ENCODE peak calls at places on chromosome 7, in ten cellular contexts. Q is cardiac septum; V is endothelial cell; B is mucosa of gallbladder; G is naive B cell; F is NCI-H1417; K is SJSA1; M is stimulated activated CD4-positive, alpha-beta T cell treated with anti-CD3 and anti-CD28 coated beads, Interleukin-1b, Interleukin-23, amount 100 ng/mL, for 4 hours; U is stimulated activated naive B cell treated with anti-CD40 and anti-IgM and Interleukin-4, amounts not matched to agents 10 μg/mL and 1 μg/mL and 100 μg/mL, for 72 hours; E is pons. I is an unnamed sample.

GRCh38 chr7:46319841-46320240 is 398.8 kb upstream of the IGFBP3 start:
- DNase-seq in Q (no peak), V (no peak), B (no peak), G (no peak), F (no peak), K (no peak), M (no peak), U (no peak), E (no peak), I (no peak)

GRCh38 chr7:1058821-1059199 is 14.5 kb downstream of the GPR146 start:
- DNase-seq in Q (no peak), V (no peak), B (no peak), G (no peak), F (peak), K (peak), M (no peak), U (no peak), E (peak), I (no peak)

GRCh38 chr7:95238252-95238938 is 85.9 kb downstream of the PON1 start:
- DNase-seq in Q (no peak), V (no peak), B (no peak), G (no peak), F (no peak), K (no peak), M (no peak), U (no peak), E (no peak), I (no peak)

GRCh38 chr7:39453743-39454355 is 112.4 kb upstream of the YAE1 start:
- DNase-seq in Q (no peak), V (peak), B (peak), G (peak), F (peak), K (no peak), M (peak), U (peak), E (peak), I (peak)

GRCh38 chr7:5320391-5320790 is 37.6 kb downstream of the SLC29A4 start:
- DNase-seq in Q (no peak), V (no peak), B (no peak), G (no peak), F (no peak), K (no peak), M (no peak), U (no peak), E (no peak), I (no peak)

GRCh38 chr7:152492952-152493351 is 57.1 kb upstream of the KMT2C start:
- DNase-seq in Q (peak), V (no peak), B (no peak), G (no peak), F (no peak), K (no peak), M (no peak), U (no peak), E (no peak), I (no peak)

GRCh38 chr7:27151945-27152815 is at the start of gene HOXA3:
- DNase-seq in Q (peak), V (no peak), B (no peak), G (no peak), F (peak), K (peak), M (no peak), U (no peak), E (no peak), I (no peak)

GRCh38 chr7:11655163-11655562 is 176.8 kb downstream of the THSD7A start:
- DNase-seq in Q (no peak), V (no peak), B (no peak), G (no peak), F (no peak), K (no peak), M (no peak), U (no peak), E (peak), I (no peak)

GRCh38 chr7:103532955-103533354 is 86.9 kb upstream of the SLC26A5 start:
- DNase-seq in Q (no peak), V (no peak), B (no peak), G (no peak), F (no peak), K (no peak), M (no peak), U (no peak), E (peak), I (no peak)

GRCh38 chr7:141688038-141688437 is 13.9 kb downstream of the DENND11 start:
- DNase-seq in Q (no peak), V (no peak), B (no peak), G (no peak), F (no peak), K (no peak), M (no peak), U (no peak), E (peak), I (no peak)

GRCh38 chr7:17633099-17633498 is 307.2 kb downstream of the SNX13 start:
- DNase-seq in Q (no peak), V (no peak), B (no peak), G (no peak), F (no peak), K (no peak), M (no peak), U (no peak), E (no peak), I (no peak)

GRCh38 chr7:131859162-131859821 is 302.9 kb upstream of the PODXL start:
- DNase-seq in Q (no peak), V (peak), B (peak), G (no peak), F (peak), K (peak), M (no peak), U (peak), E (peak), I (peak)

GRCh38 chr7:9600974-9601373 is 1167.6 kb downstream of the NXPH1 start:
- DNase-seq in Q (no peak), V (peak), B (no peak), G (no peak), F (peak), K (no peak), M (no peak), U (no peak), E (no peak), I (no peak)

GRCh38 chr7:92740134-92740533 is 96.2 kb downstream of the CDK6 start:
- DNase-seq in Q (no peak), V (no peak), B (no peak), G (no peak), F (no peak), K (no peak), M (no peak), U (no peak), E (no peak), I (no peak)

GRCh38 chr7:120337308-120337907 is 64.4 kb downstream of the KCND2 start:
- DNase-seq in Q (no peak), V (peak), B (no peak), G (no peak), F (peak), K (no peak), M (no peak), U (no peak), E (no peak), I (no peak)

GRCh38 chr7:35024298-35024697 is 13.0 kb downstream of the DPY19L1 start:
- DNase-seq in Q (no peak), V (no peak), B (no peak), G (no peak), F (no peak), K (no peak), M (no peak), U (no peak), E (no peak), I (no peak)

GRCh38 chr7:41445951-41446350 is 256.9 kb downstream of the INHBA start:
- DNase-seq in Q (no peak), V (no peak), B (no peak), G (no peak), F (no peak), K (no peak), M (no peak), U (no peak), E (peak), I (no peak)

GRCh38 chr7:229184-229964 is 37.0 kb downstream of the FAM20C start:
- DNase-seq in Q (no peak), V (no peak), B (peak), G (no peak), F (no peak), K (peak), M (no peak), U (no peak), E (peak), I (peak)

GRCh38 chr7:130927062-130927461 is 193.1 kb upstream of the KLF14 start:
- DNase-seq in Q (no peak), V (no peak), B (no peak), G (no peak), F (no peak), K (no peak), M (no peak), U (no peak), E (no peak), I (no peak)